ENCODE peak calls at places on chromosome 6, in seven cellular contexts. One of them, this sample, is unnamed.

GRCh38 chr6:159047896-159048685 is 3.3 kb upstream of the TAGAP start:
- DNase-seq in lower lobe of right lung: no peak
- DNase-seq in DMS153: no peak
- DNase-seq in hippocampal formation: no peak
- DNase-seq in activated T-cell treated with anti-CD3 and anti-CD28 coated beads, Interleukin-2, amount 50 U/mL, for 4 hours: no peak
- DNase-seq in activated naive CD8-positive, alpha-beta T cell treated with anti-CD3 and anti-CD28 coated beads, Interleukin-2, amount 50 U/mL, for 24 hours: no peak
- DNase-seq in AG08395: no peak
- DNase-seq in this sample: no peak

GRCh38 chr6:3635482-3635881 is 116.0 kb downstream of the PXDC1 start:
- DNase-seq in DMS153: no peak
- DNase-seq in AG08395: no peak
- DNase-seq in lower lobe of right lung: no peak
- DNase-seq in activated T-cell treated with anti-CD3 and anti-CD28 coated beads, Interleukin-2, amount 50 U/mL, for 4 hours: no peak
- DNase-seq in activated naive CD8-positive, alpha-beta T cell treated with anti-CD3 and anti-CD28 coated beads, Interleukin-2, amount 50 U/mL, for 24 hours: no peak
- DNase-seq in hippocampal formation: no peak
- DNase-seq in this sample: no peak

GRCh38 chr6:101393291-101394251 is at the start of gene GRIK2:
- DNase-seq in DMS153: no peak
- DNase-seq in AG08395: peak; percentile 73
- DNase-seq in activated naive CD8-positive, alpha-beta T cell treated with anti-CD3 and anti-CD28 coated beads, Interleukin-2, amount 50 U/mL, for 24 hours: no peak
- DNase-seq in hippocampal formation: peak; percentile 47
- DNase-seq in lower lobe of right lung: no peak
- DNase-seq in activated T-cell treated with anti-CD3 and anti-CD28 coated beads, Interleukin-2, amount 50 U/mL, for 4 hours: no peak
- DNase-seq in this sample: peak; percentile 71

GRCh38 chr6:161001421-161001820 is 9.9 kb downstream of the MAP3K4 start:
- DNase-seq in lower lobe of right lung: no peak
- DNase-seq in AG08395: no peak
- DNase-seq in activated T-cell treated with anti-CD3 and anti-CD28 coated beads, Interleukin-2, amount 50 U/mL, for 4 hours: no peak
- DNase-seq in hippocampal formation: no peak
- DNase-seq in DMS153: peak; percentile 64
- DNase-seq in activated naive CD8-positive, alpha-beta T cell treated with anti-CD3 and anti-CD28 coated beads, Interleukin-2, amount 50 U/mL, for 24 hours: no peak
- DNase-seq in this sample: no peak

GRCh38 chr6:79005024-79005423 is 73.0 kb downstream of the PHIP start:
- DNase-seq in hippocampal formation: no peak
- DNase-seq in AG08395: no peak
- DNase-seq in DMS153: no peak
- DNase-seq in activated naive CD8-positive, alpha-beta T cell treated with anti-CD3 and anti-CD28 coated beads, Interleukin-2, amount 50 U/mL, for 24 hours: no peak
- DNase-seq in lower lobe of right lung: no peak
- DNase-seq in activated T-cell treated with anti-CD3 and anti-CD28 coated beads, Interleukin-2, amount 50 U/mL, for 4 hours: no peak
- DNase-seq in this sample: no peak

GRCh38 chr6:161395832-161396231 is 122.0 kb upstream of the AGPAT4 start:
- DNase-seq in lower lobe of right lung: no peak
- DNase-seq in hippocampal formation: no peak
- DNase-seq in activated T-cell treated with anti-CD3 and anti-CD28 coated beads, Interleukin-2, amount 50 U/mL, for 4 hours: no peak
- DNase-seq in activated naive CD8-positive, alpha-beta T cell treated with anti-CD3 and anti-CD28 coated beads, Interleukin-2, amount 50 U/mL, for 24 hours: no peak
- DNase-seq in DMS153: no peak
- DNase-seq in AG08395: no peak
- DNase-seq in this sample: no peak

GRCh38 chr6:118776607-118777549 is 117.1 kb upstream of the ASF1A start:
- DNase-seq in AG08395: peak; percentile 85
- DNase-seq in hippocampal formation: peak; percentile 41
- DNase-seq in lower lobe of right lung: no peak
- DNase-seq in DMS153: peak; percentile 59
- DNase-seq in activated T-cell treated with anti-CD3 and anti-CD28 coated beads, Interleukin-2, amount 50 U/mL, for 4 hours: peak; percentile 57
- DNase-seq in activated naive CD8-positive, alpha-beta T cell treated with anti-CD3 and anti-CD28 coated beads, Interleukin-2, amount 50 U/mL, for 24 hours: peak; percentile 64
- DNase-seq in this sample: peak; percentile 55

GRCh38 chr6:7463785-7464184 is 74.2 kb downstream of the RIOK1 start:
- DNase-seq in activated T-cell treated with anti-CD3 and anti-CD28 coated beads, Interleukin-2, amount 50 U/mL, for 4 hours: no peak
- DNase-seq in AG08395: no peak
- DNase-seq in lower lobe of right lung: no peak
- DNase-seq in activated naive CD8-positive, alpha-beta T cell treated with anti-CD3 and anti-CD28 coated beads, Interleukin-2, amount 50 U/mL, for 24 hours: no peak
- DNase-seq in DMS153: no peak
- DNase-seq in hippocampal formation: no peak
- DNase-seq in this sample: no peak

GRCh38 chr6:36443951-36444428 is 1.2 kb downstream of the KCTD20 start:
- DNase-seq in activated naive CD8-positive, alpha-beta T cell treated with anti-CD3 and anti-CD28 coated beads, Interleukin-2, amount 50 U/mL, for 24 hours: no peak
- DNase-seq in activated T-cell treated with anti-CD3 and anti-CD28 coated beads, Interleukin-2, amount 50 U/mL, for 4 hours: no peak
- DNase-seq in lower lobe of right lung: no peak
- DNase-seq in AG08395: no peak
- DNase-seq in hippocampal formation: no peak
- DNase-seq in DMS153: no peak
- DNase-seq in this sample: peak; percentile 14

GRCh38 chr6:85677243-85677956 is 34.7 kb upstream of the SYNCRIP start:
- DNase-seq in AG08395: no peak
- DNase-seq in hippocampal formation: no peak
- DNase-seq in lower lobe of right lung: no peak
- DNase-seq in activated naive CD8-positive, alpha-beta T cell treated with anti-CD3 and anti-CD28 coated beads, Interleukin-2, amount 50 U/mL, for 24 hours: no peak
- DNase-seq in activated T-cell treated with anti-CD3 and anti-CD28 coated beads, Interleukin-2, amount 50 U/mL, for 4 hours: no peak
- DNase-seq in DMS153: no peak
- DNase-seq in this sample: no peak

GRCh38 chr6:154908723-154909122 is 86.4 kb upstream of the TIAM2 start:
- DNase-seq in lower lobe of right lung: no peak
- DNase-seq in AG08395: no peak
- DNase-seq in DMS153: no peak
- DNase-seq in hippocampal formation: no peak
- DNase-seq in activated T-cell treated with anti-CD3 and anti-CD28 coated beads, Interleukin-2, amount 50 U/mL, for 4 hours: no peak
- DNase-seq in activated naive CD8-positive, alpha-beta T cell treated with anti-CD3 and anti-CD28 coated beads, Interleukin-2, amount 50 U/mL, for 24 hours: no peak
- DNase-seq in this sample: no peak

This sample was measured in endothelial cell.